ENCODE peak calls at places on chromosomes 4 and X, in five cellular contexts. One of them, this sample, is unnamed.
A peak's percentile ranks its signal among the peaks of the same experiment; 100 is the strongest.

GRCh38 chrX:123961268-123962005 is at the start of gene STAG2:
- DNase-seq in right atrium auricular region: peak; percentile 76
- DNase-seq in mucosa of descending colon: peak; percentile 67
- DNase-seq in fibroblast of lung: peak; percentile 81
- DNase-seq in transverse colon: peak; percentile 77
- DNase-seq in this sample: peak; percentile 82

GRCh38 chr4:45662996-45663395 is 460.9 kb downstream of the GABRG1 start:
- DNase-seq in transverse colon: peak; percentile 69
- DNase-seq in mucosa of descending colon: peak; percentile 35
- DNase-seq in right atrium auricular region: no peak
- DNase-seq in fibroblast of lung: peak; percentile 80
- DNase-seq in this sample: no peak

GRCh38 chr4:97828646-97829045 is 314.6 kb downstream of the STPG2 start:
- DNase-seq in right atrium auricular region: no peak
- DNase-seq in fibroblast of lung: no peak
- DNase-seq in transverse colon: no peak
- DNase-seq in mucosa of descending colon: no peak
- DNase-seq in this sample: no peak

GRCh38 chr4:147287588-147287890 is 193.4 kb upstream of the EDNRA start:
- DNase-seq in right atrium auricular region: no peak
- DNase-seq in fibroblast of lung: no peak
- DNase-seq in transverse colon: no peak
- DNase-seq in mucosa of descending colon: no peak
- DNase-seq in this sample: no peak

GRCh38 chr4:87545052-87545451 is 15.9 kb upstream of the SPARCL1 start:
- DNase-seq in transverse colon: no peak
- DNase-seq in fibroblast of lung: no peak
- DNase-seq in mucosa of descending colon: no peak
- DNase-seq in right atrium auricular region: no peak
- DNase-seq in this sample: no peak

GRCh38 chrX:55524487-55524886 is 34.8 kb upstream of the USP51 start:
- DNase-seq in right atrium auricular region: no peak
- DNase-seq in fibroblast of lung: no peak
- DNase-seq in mucosa of descending colon: no peak
- DNase-seq in transverse colon: no peak
- DNase-seq in this sample: no peak

GRCh38 chr4:38811307-38811706 is 6.7 kb upstream of the TLR1 start:
- DNase-seq in mucosa of descending colon: no peak
- DNase-seq in right atrium auricular region: no peak
- DNase-seq in transverse colon: no peak
- DNase-seq in fibroblast of lung: no peak
- DNase-seq in this sample: no peak

GRCh38 chr4:23455482-23455881 is 434.4 kb downstream of the PPARGC1A start:
- DNase-seq in transverse colon: no peak
- DNase-seq in fibroblast of lung: peak; percentile 14
- DNase-seq in mucosa of descending colon: no peak
- DNase-seq in right atrium auricular region: no peak
- DNase-seq in this sample: peak; percentile 45

GRCh38 chr4:38523524-38524448 is 140.2 kb upstream of the KLF3 start:
- DNase-seq in mucosa of descending colon: no peak
- DNase-seq in fibroblast of lung: peak; percentile 3
- DNase-seq in right atrium auricular region: no peak
- DNase-seq in transverse colon: no peak
- DNase-seq in this sample: no peak

GRCh38 chr4:92270908-92271307 is 32.9 kb upstream of the GRID2 start:
- DNase-seq in fibroblast of lung: no peak
- DNase-seq in mucosa of descending colon: no peak
- DNase-seq in right atrium auricular region: no peak
- DNase-seq in transverse colon: no peak
- DNase-seq in this sample: no peak

GRCh38 chrX:13005671-13006473 is 31.0 kb downstream of the TMSB4X start:
- DNase-seq in transverse colon: no peak
- DNase-seq in right atrium auricular region: no peak
- DNase-seq in fibroblast of lung: peak; percentile 73
- DNase-seq in mucosa of descending colon: no peak
- DNase-seq in this sample: no peak

GRCh38 chrX:71533850-71534515 is 1.1 kb downstream of the OGT start:
- DNase-seq in transverse colon: peak; percentile 48
- DNase-seq in fibroblast of lung: peak; percentile 50
- DNase-seq in mucosa of descending colon: peak; percentile 50
- DNase-seq in right atrium auricular region: no peak
- DNase-seq in this sample: peak; percentile 25

GRCh38 chrX:35340451-35340850 is 397.9 kb downstream of the FAM47B start:
- DNase-seq in fibroblast of lung: no peak
- DNase-seq in transverse colon: no peak
- DNase-seq in mucosa of descending colon: no peak
- DNase-seq in right atrium auricular region: no peak
- DNase-seq in this sample: no peak

GRCh38 chrX:110795645-110796510 is at the start of gene CHRDL1:
- DNase-seq in fibroblast of lung: peak; percentile 45
- DNase-seq in transverse colon: peak; percentile 18
- DNase-seq in mucosa of descending colon: peak; percentile 28
- DNase-seq in right atrium auricular region: no peak
- DNase-seq in this sample: peak; percentile 11

DNA sequence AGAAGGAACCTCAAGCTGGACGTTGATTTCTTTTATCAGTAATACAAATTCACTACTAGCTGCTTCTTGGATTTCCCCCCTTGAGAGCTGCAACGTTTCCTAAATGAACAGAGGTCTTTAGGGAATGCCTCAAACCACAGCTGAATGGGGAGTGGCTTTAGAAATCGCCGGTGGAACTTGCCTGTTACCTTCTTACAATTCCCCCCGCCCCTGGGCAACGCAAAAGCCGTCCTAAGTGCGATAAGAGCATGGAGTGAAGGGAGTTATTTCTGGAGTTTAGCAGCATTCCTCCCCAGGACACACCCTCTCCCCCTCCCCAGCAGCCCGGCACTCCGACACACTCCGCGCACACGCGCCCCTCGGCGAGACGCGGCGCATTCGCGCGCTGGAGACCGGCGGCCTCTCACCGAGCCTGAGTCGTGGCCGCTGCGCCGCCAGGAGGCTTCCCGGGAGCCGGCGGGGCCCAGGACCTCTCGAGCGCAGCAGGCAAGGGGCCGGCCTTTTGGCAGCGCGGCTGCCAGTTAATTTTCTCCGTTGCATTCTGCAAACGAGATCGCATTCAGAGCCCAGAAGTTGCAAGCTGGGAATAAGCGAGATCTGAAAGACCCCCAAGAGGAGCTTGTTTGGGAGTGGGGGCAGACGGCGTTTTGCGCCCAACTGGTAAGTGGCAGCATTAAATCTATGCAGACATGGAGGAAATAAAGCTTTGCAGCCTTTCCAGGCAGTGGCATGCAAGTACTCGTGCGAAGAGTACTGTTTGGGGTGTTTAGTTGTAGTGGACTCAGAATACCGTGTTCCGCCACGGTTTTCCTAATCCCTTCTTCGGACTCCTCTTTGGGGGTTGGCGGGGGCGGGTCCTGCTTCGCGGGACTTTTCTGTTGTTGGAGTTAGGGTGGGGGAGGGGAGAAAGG is 134.6 kb downstream of the PALLD start:
- DNase-seq in fibroblast of lung: peak; percentile 82
- DNase-seq in mucosa of descending colon: peak; percentile 80
- DNase-seq in right atrium auricular region: peak; percentile 72
- DNase-seq in transverse colon: peak; percentile 60
- DNase-seq in this sample: peak; percentile 34
- TF ChIP-seq CTCF in fibroblast of lung: peak; percentile 30
- TF ChIP-seq CTCF in mucosa of descending colon: no peak
- TF ChIP-seq CTCF in right atrium auricular region: no peak
- TF ChIP-seq CTCF in transverse colon: peak; percentile 59
- TF ChIP-seq CTCF in this sample: peak; percentile 58

GRCh38 chr4:169773889-169774288 is 16.1 kb upstream of the HPF1 start:
- DNase-seq in fibroblast of lung: no peak
- DNase-seq in transverse colon: no peak
- DNase-seq in right atrium auricular region: no peak
- DNase-seq in mucosa of descending colon: no peak
- DNase-seq in this sample: no peak
- H3K4me3 ChIP-seq in fibroblast of lung: no peak overlapping the region
- H3K4me3 ChIP-seq in transverse colon: no peak overlapping the region
- H3K4me3 ChIP-seq in right atrium auricular region: no peak overlapping the region
- H3K4me3 ChIP-seq in mucosa of descending colon: no peak overlapping the region
- H3K4me3 ChIP-seq in this sample: no peak overlapping the region

DNA sequence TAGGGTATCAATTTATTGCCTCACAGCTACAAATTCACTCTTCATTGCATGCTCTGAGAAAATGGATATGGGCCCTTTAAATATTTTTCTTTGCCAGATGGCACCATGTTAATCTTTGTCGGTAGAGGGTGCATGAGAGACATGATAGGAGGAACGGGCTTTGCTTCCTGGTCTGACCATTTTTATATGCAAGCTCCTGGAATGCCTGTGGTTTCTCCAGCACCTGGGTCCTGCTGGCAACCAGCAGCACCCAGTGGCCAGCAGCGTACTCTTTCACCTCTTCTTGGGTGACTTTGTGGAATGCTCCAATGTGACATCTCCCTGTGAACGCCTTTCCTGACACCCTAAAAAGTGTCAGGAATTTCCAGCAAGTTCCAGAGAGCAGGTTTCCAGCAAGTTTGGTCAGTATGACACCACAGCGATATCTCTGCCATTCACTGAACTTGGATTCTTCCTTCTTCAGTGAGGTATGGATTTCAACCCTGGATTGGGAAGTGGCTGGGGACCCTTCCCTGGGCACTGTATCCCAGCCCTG is 140.3 kb upstream of the PGRMC2 start:
- DNase-seq in mucosa of descending colon: peak; percentile 45
- DNase-seq in right atrium auricular region: no peak
- DNase-seq in fibroblast of lung: peak; percentile 89
- DNase-seq in transverse colon: peak; percentile 28
- DNase-seq in this sample: peak; percentile 16
- TF ChIP-seq CTCF in mucosa of descending colon: no peak
- TF ChIP-seq CTCF in right atrium auricular region: peak; percentile 28
- TF ChIP-seq CTCF in fibroblast of lung: peak; percentile 50
- TF ChIP-seq CTCF in transverse colon: peak; percentile 44
- TF ChIP-seq CTCF in this sample: peak; percentile 23

DNA sequence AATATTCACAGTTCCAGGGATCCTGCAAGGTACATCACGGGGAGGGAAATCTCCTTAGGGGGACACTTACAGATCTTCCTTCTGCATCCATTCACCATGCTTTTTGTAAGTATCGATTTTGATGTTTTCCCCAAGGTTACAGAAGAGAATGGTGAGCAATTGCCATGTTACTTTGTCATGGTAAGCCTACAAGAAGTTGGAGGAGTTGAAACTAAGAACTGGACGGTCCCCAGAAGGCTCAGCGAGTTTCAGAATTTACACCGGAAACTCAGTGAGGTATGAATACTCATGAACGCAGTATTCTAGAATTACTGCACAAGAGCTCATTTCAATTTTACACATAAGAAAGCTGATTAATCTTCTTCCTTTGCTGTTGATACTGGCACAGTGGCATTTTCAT is 53.9 kb downstream of the LRP2BP start:
- DNase-seq in right atrium auricular region: no peak
- DNase-seq in mucosa of descending colon: no peak
- DNase-seq in fibroblast of lung: no peak
- DNase-seq in transverse colon: no peak
- DNase-seq in this sample: no peak
- H3K4me3 ChIP-seq in right atrium auricular region: no peak overlapping the region
- H3K4me3 ChIP-seq in mucosa of descending colon: no peak overlapping the region
- H3K4me3 ChIP-seq in fibroblast of lung: no peak overlapping the region
- H3K4me3 ChIP-seq in transverse colon: no peak overlapping the region
- H3K4me3 ChIP-seq in this sample: no peak overlapping the region